ENCODE peak calls at places on chromosomes 5 and 9, in four cellular contexts. E, W, I and F are unnamed samples.

GRCh38 chr5:52580921-52581320 is 206.8 kb upstream of the ITGA1 start:
- DNase-seq in E (no peak), W (no peak), I (no peak), F (no peak)

GRCh38 chr5:136769900-136770684 is 404.7 kb upstream of the TRPC7 start:
- DNase-seq in E (peak), I (peak), W (peak), F (no peak)

GRCh38 chr9:132062768-132063167 is 16.9 kb downstream of the MED27 start:
- DNase-seq in I (no peak), E (no peak), W (no peak), F (no peak)

GRCh38 chr5:6328173-6328572 is 50.2 kb downstream of the MED10 start:
- DNase-seq in I (peak), W (no peak), E (no peak), F (peak)

GRCh38 chr9:130053504-130054427 is at the start of gene GPR107:
- DNase-seq in I (peak), W (peak), E (peak), F (peak)

GRCh38 chr9:86408121-86408520 is 53.9 kb upstream of the TUT7 start:
- DNase-seq in I (no peak), E (no peak), W (no peak), F (no peak)

GRCh38 chr9:117092582-117092981 is 322.3 kb downstream of the ASTN2 start:
- DNase-seq in W (no peak), E (no peak), I (no peak), F (no peak)

GRCh38 chr9:91047529-91047928 is 245.9 kb downstream of the SYK start:
- DNase-seq in I (no peak), W (no peak), E (no peak), F (no peak)

GRCh38 chr9:113590991-113591898 is 127.7 kb downstream of the RGS3 start:
- DNase-seq in E (peak), W (peak), I (peak), F (no peak)